ENCODE peak calls at places on chromosomes 3 and 15, in five cellular contexts. V is HCT116, R is fibroblast of the aortic adventitia, C is heart right ventricle, A is breast epithelium. H is an unnamed sample.

GRCh38 chr15:67142142-67143092 is 77.0 kb downstream of the SMAD3 start:
- DNase-seq in V (no peak), R (peak; percentile 73), C (no peak), A (no peak), H (peak; percentile 80)

GRCh38 chr3:34015204-34016142 is 217.0 kb downstream of the PDCD6IP start:
- DNase-seq in V (no peak), R (peak; percentile 39), C (no peak), A (no peak), H (peak; percentile 69)

GRCh38 chr3:102106421-102107097 is 257.2 kb downstream of the NFKBIZ start:
- DNase-seq in V (no peak), R (peak; percentile 57), C (no peak), A (no peak), H (peak; percentile 81)

GRCh38 chr15:24659622-24660021 is 16.0 kb upstream of the NPAP1 start:
- DNase-seq in V (no peak), R (no peak), C (no peak), A (no peak), H (no peak)

GRCh38 chr3:172305552-172305951 is 142.7 kb downstream of the GHSR start:
- DNase-seq in V (no peak), R (peak; percentile 69), C (no peak), A (no peak), H (peak; percentile 87)

GRCh38 chr3:104206925-104207324 is 1159.8 kb upstream of the ALCAM start:
- DNase-seq in V (no peak), R (no peak), C (no peak), A (no peak), H (no peak)

GRCh38 chr15:59170295-59170881 is 36.3 kb upstream of the LDHAL6B start:
- DNase-seq in V (no peak), R (peak; percentile 69), C (peak; percentile 14), A (peak; percentile 94), H (no peak)

GRCh38 chr15:47434641-47435040 is 282.7 kb upstream of the SEMA6D start:
- DNase-seq in V (no peak), R (no peak), C (no peak), A (no peak), H (no peak)

GRCh38 chr15:85412956-85413854 is 32.8 kb downstream of the AKAP13 start:
- DNase-seq in V (peak; percentile 88), R (peak; percentile 76), C (peak; percentile 23), A (peak; percentile 31), H (peak; percentile 95)

GRCh38 chr3:23944861-23945652 is at the start of gene NR1D2:
- DNase-seq in V (peak; percentile 44), R (peak; percentile 69), C (peak; percentile 89), A (peak; percentile 70), H (peak; percentile 83)
- TF ChIP-seq CTCF in V (no peak), R (no peak), C (no peak), A (no peak), H (no peak)

GRCh38 chr3:30643763-30644462 is 37.5 kb downstream of the TGFBR2 start:
- DNase-seq in V (no peak), R (no peak), C (no peak), A (no peak), H (no peak)
- TF ChIP-seq CTCF in V (no peak), R (no peak), C (no peak), A (no peak), H (no peak)

GRCh38 chr3:13352621-13353131 is 67.4 kb downstream of the NUP210 start:
- DNase-seq in V (no peak), R (no peak), C (no peak), A (no peak), H (peak; percentile 11)

GRCh38 chr3:13349823-13350222 is 70.3 kb downstream of the NUP210 start:
- DNase-seq in V (no peak), R (no peak), C (no peak), A (no peak), H (no peak)

GRCh38 chr3:13357074-13357473 is 63.0 kb downstream of the NUP210 start:
- DNase-seq in V (no peak), R (no peak), C (no peak), A (no peak), H (no peak)

GRCh38 chr3:13358051-13358450 is 62.1 kb downstream of the NUP210 start:
- DNase-seq in V (no peak), R (no peak), C (no peak), A (no peak), H (no peak)

GRCh38 chr3:13353936-13354542 is 66.1 kb downstream of the NUP210 start:
- DNase-seq in V (no peak), R (no peak), C (no peak), A (no peak), H (peak; percentile 23)
- TF ChIP-seq CTCF in V (peak; percentile 25), R (peak; percentile 1), C (no peak), A (no peak), H (peak; percentile 60)

GRCh38 chr3:32335365-32336122 is 56.1 kb upstream of the CMTM7 start:
- DNase-seq in V (no peak), R (no peak), C (no peak), A (no peak), H (no peak)

GRCh38 chr3:32340039-32340438 is 51.6 kb upstream of the CMTM7 start:
- DNase-seq in V (peak; percentile 35), R (peak; percentile 56), C (no peak), A (no peak), H (peak; percentile 84)

GRCh38 chr3:32337501-32337900 is 54.2 kb upstream of the CMTM7 start:
- DNase-seq in V (no peak), R (no peak), C (no peak), A (no peak), H (no peak)

GRCh38 chr3:32336123-32336518 is 55.5 kb upstream of the CMTM7 start:
- DNase-seq in V (no peak), R (no peak), C (no peak), A (no peak), H (peak; percentile 30)

DNA sequence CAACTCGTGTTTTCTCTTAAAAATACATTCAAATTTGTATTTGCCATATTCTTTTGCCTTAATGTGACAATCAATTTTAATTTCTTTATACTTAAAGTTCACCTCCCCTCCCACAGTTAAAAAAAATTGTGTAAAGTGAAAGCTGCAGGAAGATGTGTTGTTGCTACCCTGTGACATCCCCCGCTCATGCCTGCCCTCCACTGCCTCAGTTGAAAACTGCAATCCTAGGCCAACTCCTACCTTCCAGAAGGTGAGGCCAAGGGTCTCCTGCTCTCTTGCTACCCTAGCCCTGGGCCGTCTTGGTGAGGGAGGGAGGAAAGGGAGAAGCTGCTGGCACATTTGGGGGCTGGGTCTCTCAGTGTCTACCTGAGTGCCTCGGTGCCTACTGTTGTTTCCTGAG is 57.0 kb upstream of the CMTM7 start:
- DNase-seq in V (no peak), R (no peak), C (no peak), A (no peak), H (no peak)
- TF ChIP-seq CTCF in V (peak; percentile 52), R (peak; percentile 22), C (no peak), A (no peak), H (peak; percentile 54)

DNA sequence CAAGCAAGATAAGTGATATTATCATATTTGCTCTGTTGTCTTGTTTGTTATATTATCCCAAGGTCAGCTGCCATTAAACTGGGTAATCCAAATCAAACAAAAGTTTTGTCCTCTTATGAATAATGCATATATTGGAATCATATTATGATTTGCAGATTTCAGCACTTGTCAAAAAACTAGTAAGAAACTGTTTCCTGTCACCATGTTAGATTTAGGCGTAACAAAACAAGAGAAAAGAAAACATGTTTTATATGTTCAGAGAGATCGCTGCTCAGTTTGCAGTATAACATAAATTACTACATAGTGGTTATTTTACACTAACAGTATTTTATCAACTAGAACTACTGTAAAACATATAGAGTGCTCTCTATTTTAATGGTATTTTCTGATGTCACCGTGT is 123.4 kb upstream of the ICE2 start:
- DNase-seq in V (no peak), R (no peak), C (no peak), A (no peak), H (no peak)
- TF ChIP-seq CTCF in V (no peak), R (no peak), C (no peak), A (no peak), H (no peak)

GRCh38 chr3:56952846-56953245 is 107.6 kb upstream of the SPATA12 start:
- DNase-seq in V (no peak), R (no peak), C (no peak), A (no peak), H (no peak)
- TF ChIP-seq CTCF in V (no peak), R (no peak), C (no peak), A (no peak), H (no peak)